ENCODE peak calls at places on chromosomes 5 and 9, in ten cellular contexts. A is kidney epithelial cell; G is heart right ventricle; E is esophagus squamous epithelium; B is HepG2; T is ovary; Y is nephron progenitor cell; Z is CD4-positive, alpha-beta T cell; O is HCT116; C is HFF-Myc. M is an unnamed sample.

GRCh38 chr5:131635755-131636479 is 888 bp upstream of the RAPGEF6 start:
- DNase-seq in Z (no peak), A (no peak), C (no peak), E (no peak), G (no peak), T (no peak), B (no peak), Y (no peak), O (no peak), M (peak; percentile 17)

GRCh38 chr5:169173372-169173771 is 127.6 kb downstream of the SLIT3 start:
- DNase-seq in A (no peak), Z (no peak), G (no peak), C (no peak), Y (no peak), T (no peak), O (no peak), E (no peak), B (no peak), M (no peak)

GRCh38 chr9:92183449-92183848 is 68.2 kb upstream of the SPTLC1 start:
- DNase-seq in B (no peak), Y (no peak), C (no peak), O (no peak), T (no peak), E (no peak), A (no peak), G (no peak), Z (no peak), M (no peak)

GRCh38 chr5:65102826-65103673 is 334.3 kb downstream of the CWC27 start:
- DNase-seq in G (peak; percentile 72), Z (peak; percentile 38), C (no peak), B (peak; percentile 35), A (peak; percentile 48), O (no peak), Y (no peak), E (peak; percentile 4), T (peak; percentile 75), M (peak; percentile 49)

GRCh38 chr5:106797996-106798395 is 872.7 kb downstream of the EFNA5 start:
- DNase-seq in B (no peak), Y (no peak), A (no peak), G (no peak), C (no peak), T (no peak), E (no peak), Z (no peak), O (no peak), M (no peak)

GRCh38 chr5:138466058-138466899 is 1.0 kb downstream of the EGR1 start:
- DNase-seq in T (peak; percentile 59), A (no peak), Z (no peak), O (no peak), C (no peak), Y (peak; percentile 41), G (no peak), B (peak; percentile 84), E (no peak), M (peak; percentile 37)

GRCh38 chr5:138668451-138668850 is 84.8 kb upstream of the CTNNA1 start:
- DNase-seq in Y (no peak), G (peak; percentile 77), E (no peak), B (peak; percentile 27), O (no peak), Z (peak; percentile 27), A (no peak), T (no peak), C (no peak), M (peak; percentile 71)

GRCh38 chr5:17127743-17128231 is 89.6 kb upstream of the BASP1 start:
- DNase-seq in O (no peak), B (no peak), Y (no peak), A (peak; percentile 65), E (no peak), G (no peak), T (no peak), Z (no peak), C (peak; percentile 57), M (no peak)

GRCh38 chr5:33888582-33888981 is 3.2 kb downstream of the ADAMTS12 start:
- DNase-seq in E (no peak), T (no peak), G (no peak), O (no peak), Z (no peak), A (no peak), B (no peak), C (no peak), Y (no peak), M (no peak)

GRCh38 chr9:130423272-130423671 is 21.5 kb upstream of the ASS1 start:
- DNase-seq in Z (no peak), C (no peak), A (no peak), G (peak; percentile 71), B (no peak), Y (no peak), T (no peak), O (no peak), E (no peak), M (no peak)

GRCh38 chr9:130409250-130409649 is 35.5 kb upstream of the ASS1 start:
- DNase-seq in C (no peak), Y (no peak), B (no peak), G (no peak), T (no peak), Z (no peak), E (no peak), A (no peak), O (no peak), M (no peak)

GRCh38 chr5:63686938-63687337 is 275.3 kb downstream of the HTR1A start:
- DNase-seq in Y (no peak), E (no peak), T (no peak), A (no peak), Z (no peak), O (no peak), G (no peak), B (no peak), C (no peak), M (no peak)

GRCh38 chr5:67774153-67774552 is 441.4 kb upstream of the PIK3R1 start:
- DNase-seq in C (no peak), G (no peak), B (peak; percentile 68), A (no peak), Z (no peak), Y (no peak), T (no peak), O (no peak), E (no peak), M (no peak)

GRCh38 chr9:14326264-14326826 is 12.4 kb upstream of the NFIB start:
- DNase-seq in E (no peak), B (no peak), Z (no peak), Y (no peak), T (no peak), A (no peak), G (no peak), C (no peak), O (no peak), M (peak; percentile 33)

GRCh38 chr9:18855636-18856035 is 177.4 kb downstream of the SAXO1 start:
- DNase-seq in E (no peak), Y (no peak), A (no peak), Z (no peak), G (peak; percentile 58), C (no peak), O (no peak), T (no peak), B (no peak), M (no peak)

DNA sequence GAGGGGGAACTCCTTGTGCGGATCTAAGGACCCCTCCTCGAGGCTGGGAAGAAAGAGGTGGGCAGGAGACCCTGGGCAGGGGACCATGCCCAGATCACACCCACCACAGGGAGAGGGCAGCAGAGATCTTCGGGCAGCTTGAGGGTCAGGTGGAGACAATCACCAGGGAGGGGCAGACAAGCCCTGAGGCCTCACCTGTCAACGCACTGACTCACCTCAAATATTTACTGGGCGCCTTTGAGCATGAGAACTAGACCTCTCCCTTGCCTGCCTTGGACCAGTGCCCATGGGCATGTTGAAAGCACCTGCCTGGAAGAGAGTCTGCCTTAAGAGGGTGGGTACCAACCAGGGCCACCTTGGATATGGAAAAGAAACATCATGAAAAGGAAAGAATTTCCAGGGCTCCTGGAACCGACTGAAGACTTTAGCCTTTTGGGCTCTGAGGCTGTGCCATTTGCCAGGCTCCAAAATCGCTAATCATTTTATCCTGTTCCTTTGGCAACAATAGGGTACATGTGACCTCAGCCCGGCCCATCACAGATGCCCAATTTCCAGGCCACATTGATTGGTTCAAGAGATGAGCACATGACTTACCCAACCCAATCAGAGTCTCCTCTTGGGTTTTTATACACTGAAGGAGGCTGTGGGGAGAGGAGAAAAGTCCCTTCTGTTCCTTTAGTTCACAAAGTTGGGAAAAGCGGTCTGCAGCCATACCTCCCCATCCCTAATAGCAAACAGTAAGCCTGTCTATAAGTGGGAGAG is 10.4 kb upstream of the SPINK4 start:
- DNase-seq in Z (no peak), B (peak; percentile 78), A (peak; percentile 55), Y (no peak), O (peak; percentile 92), E (no peak), G (no peak), C (no peak), T (no peak), M (no peak)
- TF ChIP-seq CTCF in Z (no peak), B (peak; percentile 85), A (peak; percentile 47), Y (no peak), O (no peak), E (peak; percentile 71), G (no peak), C (no peak), T (no peak), M (no peak)

GRCh38 chr9:108813951-108814601 is 41.7 kb downstream of the ACTL7B start:
- DNase-seq in Y (no peak), O (peak; percentile 38), A (peak; percentile 14), E (no peak), G (peak; percentile 9), B (peak; percentile 58), C (peak; percentile 15), Z (no peak), T (no peak), M (no peak)
- TF ChIP-seq CTCF in Y (no peak), O (peak; percentile 78), A (peak; percentile 72), E (peak; percentile 87), G (peak; percentile 64), B (peak; percentile 68), C (peak; percentile 53), Z (no peak), T (no peak), M (no peak)

DNA sequence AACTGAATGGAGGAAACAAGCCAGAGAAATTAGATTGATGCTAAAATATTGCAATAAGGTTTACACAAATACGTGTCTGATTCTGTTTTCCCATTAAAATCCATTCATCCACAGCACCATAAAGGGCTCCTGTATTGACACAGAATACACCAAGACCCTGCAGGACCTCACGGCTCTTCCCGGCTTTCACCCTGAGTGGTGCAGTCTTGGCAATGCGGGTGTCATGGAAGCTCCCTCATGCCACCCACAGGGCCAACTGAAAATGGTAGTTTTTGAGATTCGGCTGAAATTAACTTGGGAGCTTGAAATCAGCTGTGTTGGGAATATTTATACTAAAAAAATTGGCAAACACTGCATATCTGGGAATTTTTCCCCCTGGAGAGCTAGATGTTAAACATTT is 17.3 kb upstream of the EXOC3 start:
- DNase-seq in T (no peak), O (no peak), C (no peak), G (no peak), B (no peak), Z (no peak), Y (no peak), A (no peak), E (no peak), M (peak; percentile 34)
- TF ChIP-seq CTCF in T (no peak), O (peak; percentile 39), C (no peak), G (no peak), B (peak; percentile 22), Z (peak; percentile 55), Y (no peak), A (peak; percentile 6), E (no peak), M (peak; percentile 55)

DNA sequence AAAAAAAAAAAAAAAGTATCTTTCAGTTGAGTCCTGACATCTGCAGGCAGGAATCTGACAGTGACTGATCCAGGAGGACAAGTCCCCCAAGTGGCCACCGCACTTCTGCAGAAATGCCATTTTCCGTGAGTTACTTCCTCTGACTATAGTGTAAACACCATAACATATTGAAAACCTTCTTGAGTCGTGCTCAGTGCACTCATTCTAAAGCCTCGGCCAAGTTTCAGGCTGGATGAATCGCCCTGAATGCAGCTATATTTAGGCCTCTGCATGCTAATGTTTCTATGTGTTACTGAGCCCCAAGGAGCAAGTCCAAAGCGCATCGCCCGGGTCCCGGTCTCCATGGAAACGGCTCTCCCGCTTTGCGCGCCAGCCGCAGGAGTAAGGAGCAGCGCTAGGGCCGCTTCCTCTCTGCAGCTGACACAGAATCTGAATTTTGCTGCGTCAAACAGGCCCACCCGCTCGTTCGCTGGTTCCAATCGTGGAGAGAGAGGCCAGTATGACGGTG is 335.4 kb downstream of the MSX2 start:
- DNase-seq in A (no peak), T (peak; percentile 22), Y (peak; percentile 71), C (no peak), G (peak; percentile 41), B (peak; percentile 24), O (peak; percentile 10), E (no peak), Z (no peak), M (peak; percentile 25)
- TF ChIP-seq CTCF in A (no peak), T (no peak), Y (no peak), C (no peak), G (no peak), B (peak; percentile 10), O (peak; percentile 51), E (no peak), Z (no peak), M (no peak)